ENCODE peak calls at places on chromosomes 2 and 18, in five cellular contexts. One of them, this sample, is unnamed.
A peak's percentile ranks its signal among the peaks of the same experiment; 100 is the strongest.

GRCh38 chr2:218281449-218281848 is 10.9 kb downstream of the TMBIM1 start:
- DNase-seq in IMR-90: no peak
- DNase-seq in esophagus squamous epithelium: no peak
- DNase-seq in SJSA1: no peak
- DNase-seq in aorta: no peak
- DNase-seq in this sample: no peak

GRCh38 chr2:64601027-64601767 is 52.5 kb downstream of the SERTAD2 start:
- DNase-seq in SJSA1: no peak
- DNase-seq in esophagus squamous epithelium: no peak
- DNase-seq in IMR-90: no peak
- DNase-seq in aorta: no peak
- DNase-seq in this sample: no peak

GRCh38 chr2:60745761-60746160 is 10.3 kb upstream of the PAPOLG start:
- DNase-seq in aorta: no peak
- DNase-seq in esophagus squamous epithelium: no peak
- DNase-seq in SJSA1: no peak
- DNase-seq in IMR-90: no peak
- DNase-seq in this sample: no peak

GRCh38 chr2:141021611-141022010 is 1109.2 kb downstream of the LRP1B start:
- DNase-seq in aorta: no peak
- DNase-seq in SJSA1: no peak
- DNase-seq in IMR-90: peak; percentile 33
- DNase-seq in esophagus squamous epithelium: no peak
- DNase-seq in this sample: no peak

GRCh38 chr2:196059491-196059960 is 9.1 kb downstream of the DNAH7 start:
- DNase-seq in esophagus squamous epithelium: no peak
- DNase-seq in aorta: no peak
- DNase-seq in IMR-90: no peak
- DNase-seq in SJSA1: no peak
- DNase-seq in this sample: no peak

GRCh38 chr2:167335627-167336026 is 447.3 kb downstream of the XIRP2 start:
- DNase-seq in aorta: no peak
- DNase-seq in esophagus squamous epithelium: no peak
- DNase-seq in IMR-90: peak; percentile 71
- DNase-seq in SJSA1: no peak
- DNase-seq in this sample: peak; percentile 68

GRCh38 chr2:127085260-127085666 is 21.7 kb downstream of the BIN1 start:
- DNase-seq in IMR-90: peak; percentile 23
- DNase-seq in aorta: no peak
- DNase-seq in SJSA1: peak; percentile 70
- DNase-seq in esophagus squamous epithelium: no peak
- DNase-seq in this sample: no peak

GRCh38 chr2:26735096-26735495 is 29.0 kb upstream of the SLC35F6 start:
- DNase-seq in IMR-90: peak; percentile 96
- DNase-seq in esophagus squamous epithelium: no peak
- DNase-seq in SJSA1: no peak
- DNase-seq in aorta: no peak
- DNase-seq in this sample: peak; percentile 85

GRCh38 chr2:26668041-26668440 is 24.5 kb upstream of the KCNK3 start:
- DNase-seq in aorta: no peak
- DNase-seq in esophagus squamous epithelium: no peak
- DNase-seq in SJSA1: no peak
- DNase-seq in IMR-90: no peak
- DNase-seq in this sample: no peak

GRCh38 chr18:42614619-42615293 is 500.7 kb downstream of the RIT2 start:
- DNase-seq in IMR-90: no peak
- DNase-seq in aorta: no peak
- DNase-seq in esophagus squamous epithelium: no peak
- DNase-seq in SJSA1: no peak
- DNase-seq in this sample: peak; percentile 82

GRCh38 chr2:15177103-15177502 is 384.0 kb downstream of the NBAS start:
- DNase-seq in SJSA1: no peak
- DNase-seq in esophagus squamous epithelium: no peak
- DNase-seq in IMR-90: peak; percentile 63
- DNase-seq in aorta: no peak
- DNase-seq in this sample: peak; percentile 57

GRCh38 chr18:63159590-63159989 is 160.0 kb downstream of the BCL2 start:
- DNase-seq in aorta: no peak
- DNase-seq in SJSA1: no peak
- DNase-seq in esophagus squamous epithelium: no peak
- DNase-seq in IMR-90: no peak
- DNase-seq in this sample: no peak

GRCh38 chr2:102238039-102238756 is 51.4 kb downstream of the IL1RL2 start:
- DNase-seq in aorta: no peak
- DNase-seq in IMR-90: peak; percentile 83
- DNase-seq in esophagus squamous epithelium: no peak
- DNase-seq in SJSA1: no peak
- DNase-seq in this sample: peak; percentile 72

GRCh38 chr18:2570772-2571199 is 519 bp downstream of the METTL4 start:
- DNase-seq in aorta: peak; percentile 91
- DNase-seq in SJSA1: peak; percentile 75
- DNase-seq in esophagus squamous epithelium: no peak
- DNase-seq in IMR-90: peak; percentile 64
- DNase-seq in this sample: peak; percentile 74

GRCh38 chr18:74836296-74837139 is 238.8 kb downstream of the ZNF407 start:
- DNase-seq in SJSA1: no peak
- DNase-seq in IMR-90: peak; percentile 72
- DNase-seq in esophagus squamous epithelium: no peak
- DNase-seq in aorta: no peak
- DNase-seq in this sample: peak; percentile 40

GRCh38 chr2:204260162-204260877 is 285.0 kb upstream of the PARD3B start:
- DNase-seq in SJSA1: peak; percentile 75
- DNase-seq in aorta: no peak
- DNase-seq in IMR-90: peak; percentile 74
- DNase-seq in esophagus squamous epithelium: no peak
- DNase-seq in this sample: peak; percentile 72

GRCh38 chr18:28059861-28060260 is 117.1 kb downstream of the CDH2 start:
- DNase-seq in IMR-90: no peak
- DNase-seq in aorta: no peak
- DNase-seq in esophagus squamous epithelium: no peak
- DNase-seq in SJSA1: no peak
- DNase-seq in this sample: no peak

GRCh38 chr18:23627325-23627724 is 35.4 kb downstream of the ANKRD29 start:
- DNase-seq in aorta: no peak
- DNase-seq in SJSA1: no peak
- DNase-seq in esophagus squamous epithelium: no peak
- DNase-seq in IMR-90: peak; percentile 91
- DNase-seq in this sample: peak; percentile 88

GRCh38 chr2:65232636-65233035 is 5.0 kb downstream of the ACTR2 start:
- DNase-seq in esophagus squamous epithelium: no peak
- DNase-seq in SJSA1: no peak
- DNase-seq in IMR-90: peak; percentile 77
- DNase-seq in aorta: no peak
- DNase-seq in this sample: no peak

GRCh38 chr2:52976132-52976949 is 791.3 kb upstream of the CHAC2 start:
- DNase-seq in aorta: no peak
- DNase-seq in SJSA1: no peak
- DNase-seq in esophagus squamous epithelium: no peak
- DNase-seq in IMR-90: peak; percentile 37
- DNase-seq in this sample: peak; percentile 33

GRCh38 chr2:196244966-196245365 is 73.6 kb upstream of the STK17B start:
- DNase-seq in esophagus squamous epithelium: no peak
- DNase-seq in IMR-90: peak; percentile 60
- DNase-seq in SJSA1: no peak
- DNase-seq in aorta: no peak
- DNase-seq in this sample: no peak

GRCh38 chr18:50819027-50819726 is 639 bp downstream of the MRO start:
- DNase-seq in SJSA1: no peak
- DNase-seq in esophagus squamous epithelium: no peak
- DNase-seq in IMR-90: no peak
- DNase-seq in aorta: no peak
- DNase-seq in this sample: no peak

GRCh38 chr2:205936446-205936845 is 149.5 kb downstream of the INO80D start:
- DNase-seq in aorta: no peak
- DNase-seq in esophagus squamous epithelium: no peak
- DNase-seq in SJSA1: no peak
- DNase-seq in IMR-90: no peak
- DNase-seq in this sample: no peak

GRCh38 chr2:68807821-68808266 is 63.4 kb downstream of the BMP10 start:
- DNase-seq in SJSA1: no peak
- DNase-seq in esophagus squamous epithelium: no peak
- DNase-seq in aorta: no peak
- DNase-seq in IMR-90: peak; percentile 12
- DNase-seq in this sample: no peak

GRCh38 chr2:148813603-148814065 is 61.4 kb upstream of the KIF5C start:
- DNase-seq in aorta: no peak
- DNase-seq in IMR-90: no peak
- DNase-seq in SJSA1: no peak
- DNase-seq in esophagus squamous epithelium: no peak
- DNase-seq in this sample: no peak

GRCh38 chr2:30686000-30686399 is 121.2 kb downstream of the CAPN13 start:
- DNase-seq in esophagus squamous epithelium: no peak
- DNase-seq in IMR-90: no peak
- DNase-seq in SJSA1: no peak
- DNase-seq in aorta: no peak
- DNase-seq in this sample: no peak

GRCh38 chr2:47007221-47007825 is 91.7 kb upstream of the MCFD2 start:
- DNase-seq in esophagus squamous epithelium: no peak
- DNase-seq in SJSA1: no peak
- DNase-seq in IMR-90: no peak
- DNase-seq in aorta: no peak
- DNase-seq in this sample: no peak

GRCh38 chr2:932320-933221 is 18.1 kb upstream of the SNTG2 start:
- DNase-seq in SJSA1: no peak
- DNase-seq in esophagus squamous epithelium: no peak
- DNase-seq in aorta: no peak
- DNase-seq in IMR-90: no peak
- DNase-seq in this sample: no peak

GRCh38 chr2:241901500-241902351 is 32.2 kb downstream of the RTP5 start:
- DNase-seq in aorta: peak; percentile 68
- DNase-seq in SJSA1: no peak
- DNase-seq in esophagus squamous epithelium: no peak
- DNase-seq in IMR-90: no peak
- DNase-seq in this sample: no peak

GRCh38 chr2:212722046-212722445 is 183.4 kb upstream of the ERBB4 start:
- DNase-seq in aorta: no peak
- DNase-seq in esophagus squamous epithelium: no peak
- DNase-seq in SJSA1: no peak
- DNase-seq in IMR-90: no peak
- DNase-seq in this sample: no peak

GRCh38 chr18:35703043-35703688 is 121.6 kb downstream of the GALNT1 start:
- DNase-seq in SJSA1: no peak
- DNase-seq in esophagus squamous epithelium: no peak
- DNase-seq in IMR-90: peak; percentile 48
- DNase-seq in aorta: no peak
- DNase-seq in this sample: no peak

GRCh38 chr18:62586148-62586774 is 63.4 kb downstream of the ZCCHC2 start:
- DNase-seq in esophagus squamous epithelium: no peak
- DNase-seq in aorta: peak; percentile 90
- DNase-seq in SJSA1: peak; percentile 73
- DNase-seq in IMR-90: peak; percentile 69
- DNase-seq in this sample: peak; percentile 59

GRCh38 chr2:68771211-68771721 is 36.7 kb downstream of the ARHGAP25 start:
- DNase-seq in SJSA1: no peak
- DNase-seq in esophagus squamous epithelium: no peak
- DNase-seq in aorta: no peak
- DNase-seq in IMR-90: peak; percentile 68
- DNase-seq in this sample: peak; percentile 55

GRCh38 chr18:23228102-23229051 is 93.1 kb downstream of the CABLES1 start:
- DNase-seq in aorta: no peak
- DNase-seq in esophagus squamous epithelium: no peak
- DNase-seq in SJSA1: no peak
- DNase-seq in IMR-90: peak; percentile 75
- DNase-seq in this sample: peak; percentile 45

GRCh38 chr18:37438417-37439180 is 127.0 kb downstream of the CELF4 start:
- DNase-seq in IMR-90: no peak
- DNase-seq in esophagus squamous epithelium: no peak
- DNase-seq in aorta: no peak
- DNase-seq in SJSA1: no peak
- DNase-seq in this sample: no peak
- H3K27ac ChIP-seq in IMR-90: no peak overlapping the region
- H3K27ac ChIP-seq in esophagus squamous epithelium: no peak overlapping the region
- H3K27ac ChIP-seq in aorta: no peak overlapping the region
- H3K27ac ChIP-seq in SJSA1: no peak overlapping the region
- H3K27ac ChIP-seq in this sample: no peak overlapping the region

GRCh38 chr2:9844036-9844483 is 786 bp downstream of the TAF1B start:
- DNase-seq in esophagus squamous epithelium: no peak
- DNase-seq in IMR-90: peak; percentile 31
- DNase-seq in SJSA1: peak; percentile 59
- DNase-seq in aorta: no peak
- DNase-seq in this sample: no peak
- H3K27ac ChIP-seq in esophagus squamous epithelium: peak overlapping the region; percentile 95
- H3K27ac ChIP-seq in IMR-90: peak overlapping the region; percentile 92
- H3K27ac ChIP-seq in SJSA1: peak overlapping the region; percentile 75
- H3K27ac ChIP-seq in aorta: no peak overlapping the region
- H3K27ac ChIP-seq in this sample: peak overlapping the region; percentile 68

GRCh38 chr2:25281581-25281980 is 60.1 kb downstream of the DNMT3A start:
- DNase-seq in IMR-90: no peak
- DNase-seq in SJSA1: no peak
- DNase-seq in esophagus squamous epithelium: no peak
- DNase-seq in aorta: no peak
- DNase-seq in this sample: no peak

GRCh38 chr2:25283921-25284320 is 57.8 kb downstream of the DNMT3A start:
- DNase-seq in SJSA1: no peak
- DNase-seq in aorta: no peak
- DNase-seq in esophagus squamous epithelium: no peak
- DNase-seq in IMR-90: no peak
- DNase-seq in this sample: no peak

GRCh38 chr2:25286723-25287483 is 54.8 kb downstream of the DNMT3A start:
- DNase-seq in SJSA1: no peak
- DNase-seq in IMR-90: no peak
- DNase-seq in aorta: no peak
- DNase-seq in esophagus squamous epithelium: no peak
- DNase-seq in this sample: no peak

GRCh38 chr2:25285265-25286024 is 56.3 kb downstream of the DNMT3A start:
- DNase-seq in IMR-90: no peak
- DNase-seq in SJSA1: no peak
- DNase-seq in esophagus squamous epithelium: no peak
- DNase-seq in aorta: no peak
- DNase-seq in this sample: no peak

GRCh38 chr2:25286025-25286400 is 55.7 kb downstream of the DNMT3A start:
- DNase-seq in aorta: no peak
- DNase-seq in esophagus squamous epithelium: no peak
- DNase-seq in SJSA1: no peak
- DNase-seq in IMR-90: no peak
- DNase-seq in this sample: peak; percentile 3
- H3K27ac ChIP-seq in aorta: no peak overlapping the region
- H3K27ac ChIP-seq in esophagus squamous epithelium: peak overlapping the region; percentile 34
- H3K27ac ChIP-seq in SJSA1: no peak overlapping the region
- H3K27ac ChIP-seq in IMR-90: no peak overlapping the region
- H3K27ac ChIP-seq in this sample: no peak overlapping the region

GRCh38 chr18:13912601-13913000 is 2.7 kb downstream of the MC2R start:
- DNase-seq in IMR-90: no peak
- DNase-seq in aorta: no peak
- DNase-seq in esophagus squamous epithelium: no peak
- DNase-seq in SJSA1: no peak
- DNase-seq in this sample: no peak

GRCh38 chr18:13909541-13909940 is 5.8 kb downstream of the MC2R start:
- DNase-seq in IMR-90: no peak
- DNase-seq in SJSA1: no peak
- DNase-seq in esophagus squamous epithelium: no peak
- DNase-seq in aorta: no peak
- DNase-seq in this sample: no peak

GRCh38 chr18:13910986-13911385 is 4.3 kb downstream of the MC2R start:
- DNase-seq in SJSA1: no peak
- DNase-seq in esophagus squamous epithelium: no peak
- DNase-seq in aorta: no peak
- DNase-seq in IMR-90: no peak
- DNase-seq in this sample: no peak

GRCh38 chr18:13909141-13909540 is 6.2 kb downstream of the MC2R start:
- DNase-seq in aorta: no peak
- DNase-seq in IMR-90: no peak
- DNase-seq in esophagus squamous epithelium: no peak
- DNase-seq in SJSA1: no peak
- DNase-seq in this sample: no peak

GRCh38 chr18:13910501-13910900 is 4.8 kb downstream of the MC2R start:
- DNase-seq in esophagus squamous epithelium: no peak
- DNase-seq in SJSA1: no peak
- DNase-seq in aorta: no peak
- DNase-seq in IMR-90: no peak
- DNase-seq in this sample: no peak
- H3K27ac ChIP-seq in esophagus squamous epithelium: no peak overlapping the region
- H3K27ac ChIP-seq in SJSA1: no peak overlapping the region
- H3K27ac ChIP-seq in aorta: no peak overlapping the region
- H3K27ac ChIP-seq in IMR-90: no peak overlapping the region
- H3K27ac ChIP-seq in this sample: no peak overlapping the region

This sample was measured in brain microvascular endothelial cell.